ENCODE peak calls at places on chromosomes 11 and 22, in five cellular contexts. S is GDM1; B is stimulated activated CD8-positive, alpha-beta memory T cell treated with anti-CD3 and anti-CD28 coated beads, Interleukin-4, amount 100 ng/mL, for 1 hour; O is astrocyte of the hippocampus; F is kidney. Z is an unnamed sample.

GRCh38 chr11:102364991-102365390 is 18.0 kb downstream of the BIRC2 start:
- DNase-seq in S (no peak), B (no peak), O (no peak), F (no peak), Z (no peak)

GRCh38 chr11:113395782-113396336 is 8.3 kb downstream of the ANKK1 start:
- DNase-seq in S (no peak), B (no peak), O (no peak), F (no peak), Z (no peak)

GRCh38 chr22:20015971-20016733 is 471 bp downstream of the ARVCF start:
- DNase-seq in S (no peak), B (no peak), O (peak), F (peak), Z (no peak)

GRCh38 chr11:134439181-134439580 is 27.1 kb upstream of the B3GAT1 start:
- DNase-seq in S (no peak), B (no peak), O (no peak), F (no peak), Z (no peak)

GRCh38 chr11:19524171-19524671 is 188.4 kb upstream of the NAV2 start:
- DNase-seq in S (no peak), B (no peak), O (peak), F (peak), Z (peak)

GRCh38 chr22:19355413-19356157 is 64.1 kb upstream of the CLTCL1 start:
- DNase-seq in S (no peak), B (no peak), O (no peak), F (no peak), Z (no peak)

GRCh38 chr11:70312401-70313357 is 42.2 kb downstream of the PPFIA1 start:
- DNase-seq in S (no peak), B (no peak), O (no peak), F (no peak), Z (no peak)

GRCh38 chr11:102393272-102393730 is 46.3 kb downstream of the BIRC2 start:
- DNase-seq in S (no peak), B (no peak), O (no peak), F (no peak), Z (no peak)

GRCh38 chr11:94132152-94132558 is 3.5 kb downstream of the PANX1 start:
- DNase-seq in S (no peak), B (no peak), O (peak), F (no peak), Z (peak)

GRCh38 chr11:45087761-45088160 is 58.7 kb upstream of the PRDM11 start:
- DNase-seq in S (no peak), B (no peak), O (no peak), F (no peak), Z (no peak)

GRCh38 chr11:13009921-13010736 is 1.0 kb downstream of the RASSF10 start:
- DNase-seq in S (no peak), B (no peak), O (peak), F (peak), Z (no peak)

GRCh38 chr22:23419931-23420330 is 160.2 kb downstream of the IGLL1 start:
- DNase-seq in S (no peak), B (no peak), O (no peak), F (no peak), Z (no peak)

GRCh38 chr11:69702239-69702668 is 1.6 kb downstream of the FGF19 start:
- DNase-seq in S (no peak), B (no peak), O (no peak), F (no peak), Z (no peak)

GRCh38 chr11:24793479-24793878 is 296.6 kb downstream of the LUZP2 start:
- DNase-seq in S (no peak), B (no peak), O (no peak), F (no peak), Z (no peak)

GRCh38 chr22:35739076-35739475 is 21.4 kb downstream of the APOL5 start:
- DNase-seq in S (no peak), B (no peak), O (no peak), F (no peak), Z (no peak)

GRCh38 chr11:120281161-120281795 is 41.3 kb downstream of the POU2F3 start:
- DNase-seq in S (no peak), B (no peak), O (no peak), F (no peak), Z (no peak)

GRCh38 chr11:3747704-3748103 is 49.6 kb downstream of the NUP98 start:
- DNase-seq in S (no peak), B (no peak), O (peak), F (no peak), Z (peak)

GRCh38 chr22:40176921-40177737 is 596 bp upstream of the TNRC6B start:
- DNase-seq in S (peak), B (no peak), O (peak), F (peak), Z (peak)

GRCh38 chr11:33916736-33917135 is 24.9 kb upstream of the LMO2 start:
- DNase-seq in S (no peak), B (no peak), O (no peak), F (no peak), Z (no peak)

GRCh38 chr11:70078095-70078795 is at the start of gene ANO1:
- DNase-seq in S (no peak), B (no peak), O (peak), F (peak), Z (no peak)

GRCh38 chr11:113675003-113675471 is 31.1 kb downstream of the TMPRSS5 start:
- DNase-seq in S (no peak), B (no peak), O (peak), F (no peak), Z (peak)

GRCh38 chr22:20170170-20170569 is 19.3 kb upstream of the CCDC188 start:
- DNase-seq in S (no peak), B (no peak), O (no peak), F (no peak), Z (no peak)

GRCh38 chr11:74726547-74727182 is 4.6 kb downstream of the CHRDL2 start:
- DNase-seq in S (peak), B (peak), O (peak), F (peak), Z (peak)

GRCh38 chr11:130464289-130464812 is 15.9 kb downstream of the ADAMTS15 start:
- DNase-seq in S (no peak), B (no peak), O (no peak), F (no peak), Z (peak)

GRCh38 chr22:49793871-49794270 is 33.8 kb downstream of the BRD1 start:
- DNase-seq in S (no peak), B (no peak), O (no peak), F (no peak), Z (no peak)

GRCh38 chr11:43992834-43993637 is 50.6 kb downstream of the C11orf96 start:
- DNase-seq in S (no peak), B (no peak), O (no peak), F (no peak), Z (peak)

GRCh38 chr22:45562537-45563361 is 60.1 kb downstream of the FBLN1 start:
- DNase-seq in S (no peak), B (no peak), O (no peak), F (peak), Z (no peak)

GRCh38 chr11:109071712-109072524 is 350.1 kb upstream of the C11orf87 start:
- DNase-seq in S (no peak), B (no peak), O (peak), F (no peak), Z (peak)

GRCh38 chr11:134531331-134532135 is 119.5 kb upstream of the B3GAT1 start:
- DNase-seq in S (no peak), B (no peak), O (no peak), F (peak), Z (no peak)

GRCh38 chr22:32473388-32473952 is 1.1 kb upstream of the FBXO7 start:
- DNase-seq in S (peak), B (no peak), O (peak), F (no peak), Z (peak)

GRCh38 chr22:50691521-50691920 is 18.9 kb downstream of the SHANK3 start:
- DNase-seq in S (no peak), B (no peak), O (peak), F (no peak), Z (peak)

GRCh38 chr22:22877523-22878210 is 9.9 kb upstream of the IGLL5 start:
- DNase-seq in S (peak), B (peak), O (peak), F (peak), Z (peak)

GRCh38 chr11:116984589-116984988 is 113.6 kb downstream of the SIK3 start:
- DNase-seq in S (no peak), B (no peak), O (peak), F (no peak), Z (peak)

GRCh38 chr11:117178210-117179034 is at the start of gene SIDT2:
- DNase-seq in S (peak), B (peak), O (peak), F (peak), Z (peak)